ENCODE peak calls at places on chromosome 4, in five cellular contexts. F is endothelial cell, X is astrocyte of the spinal cord, W is HFF-Myc, O is upper lobe of right lung. J is an unnamed sample.
A peak's percentile ranks its signal among the peaks of the same experiment; 100 is the strongest.

GRCh38 chr4:148834804-148835598 is 392.8 kb upstream of the NR3C2 start:
- DNase-seq in F (no peak), X (peak; percentile 36), W (no peak), O (peak; percentile 72), J (no peak)

GRCh38 chr4:182227611-182228010 is 15.6 kb upstream of the TENM3 start:
- DNase-seq in F (no peak), X (no peak), W (no peak), O (no peak), J (peak; percentile 29)

GRCh38 chr4:985123-985830 is 1.6 kb upstream of the IDUA start:
- DNase-seq in F (peak; percentile 67), X (no peak), W (no peak), O (peak; percentile 94), J (no peak)

GRCh38 chr4:184459413-184459812 is 14.9 kb downstream of the IRF2 start:
- DNase-seq in F (no peak), X (peak; percentile 44), W (no peak), O (no peak), J (no peak)

GRCh38 chr4:181890031-181890430 is 353.2 kb upstream of the TENM3 start:
- DNase-seq in F (no peak), X (no peak), W (no peak), O (no peak), J (no peak)

GRCh38 chr4:53196872-53197759 is 168.7 kb downstream of the SCFD2 start:
- DNase-seq in F (no peak), X (peak; percentile 90), W (peak; percentile 85), O (no peak), J (no peak)

GRCh38 chr4:39062094-39062493 is at the start of gene KLHL5:
- DNase-seq in F (no peak), X (peak; percentile 41), W (no peak), O (no peak), J (no peak)

GRCh38 chr4:153533387-153533786 is 67.2 kb downstream of the TMEM131L start:
- DNase-seq in F (no peak), X (no peak), W (no peak), O (no peak), J (peak; percentile 24)

GRCh38 chr4:56743550-56743949 is 62.5 kb upstream of the HOPX start:
- DNase-seq in F (no peak), X (no peak), W (no peak), O (no peak), J (no peak)

GRCh38 chr4:123554819-123555499 is 158.4 kb downstream of the SPRY1 start:
- DNase-seq in F (no peak), X (no peak), W (no peak), O (no peak), J (no peak)

GRCh38 chr4:159227378-159227777 is 124.5 kb downstream of the RAPGEF2 start:
- DNase-seq in F (no peak), X (no peak), W (no peak), O (no peak), J (no peak)

GRCh38 chr4:961651-962230 is 11.6 kb downstream of the DGKQ start:
- DNase-seq in F (no peak), X (no peak), W (no peak), O (no peak), J (no peak)

GRCh38 chr4:156291317-156291716 is 337.7 kb upstream of the CTSO start:
- DNase-seq in F (no peak), X (peak; percentile 49), W (no peak), O (no peak), J (no peak)

GRCh38 chr4:119025440-119025839 is 110.2 kb upstream of the MYOZ2 start:
- DNase-seq in F (no peak), X (peak; percentile 47), W (no peak), O (peak; percentile 63), J (no peak)

GRCh38 chr4:182242793-182243192 is 409 bp upstream of the TENM3 start:
- DNase-seq in F (no peak), X (peak; percentile 47), W (no peak), O (no peak), J (no peak)

GRCh38 chr4:123291329-123291728 is 105.3 kb upstream of the SPRY1 start:
- DNase-seq in F (no peak), X (peak; percentile 24), W (no peak), O (no peak), J (no peak)

GRCh38 chr4:2862528-2862927 is 18.9 kb downstream of the ADD1 start:
- DNase-seq in F (no peak), X (peak; percentile 30), W (no peak), O (no peak), J (no peak)

GRCh38 chr4:118012142-118012541 is 22.1 kb upstream of the NDST3 start:
- DNase-seq in F (no peak), X (peak; percentile 1), W (no peak), O (no peak), J (no peak)

GRCh38 chr4:121736735-121737351 is 28.1 kb downstream of the SMIM43 start:
- DNase-seq in F (peak; percentile 48), X (peak; percentile 69), W (peak; percentile 36), O (no peak), J (no peak)

GRCh38 chr4:8905236-8905772 is 33.7 kb upstream of the HMX1 start:
- DNase-seq in F (no peak), X (no peak), W (no peak), O (peak; percentile 34), J (no peak)

GRCh38 chr4:116015062-116015461 is 901.6 kb upstream of the NDST4 start:
- DNase-seq in F (no peak), X (no peak), W (no peak), O (no peak), J (no peak)

GRCh38 chr4:89797117-89797516 is 39.8 kb downstream of the SNCA start:
- DNase-seq in F (no peak), X (peak; percentile 82), W (peak; percentile 12), O (no peak), J (no peak)

GRCh38 chr4:181528570-181529184 is 714.5 kb upstream of the TENM3 start:
- DNase-seq in F (peak; percentile 93), X (peak; percentile 75), W (peak; percentile 17), O (peak; percentile 74), J (no peak)

GRCh38 chr4:67779631-67780030 is 25.4 kb upstream of the GNRHR start:
- DNase-seq in F (no peak), X (peak; percentile 17), W (no peak), O (no peak), J (no peak)

GRCh38 chr4:180695851-180696250 is 1547.4 kb upstream of the TENM3 start:
- DNase-seq in F (no peak), X (peak; percentile 92), W (no peak), O (no peak), J (no peak)

GRCh38 chr4:30828290-30828926 is 108.2 kb downstream of the PCDH7 start:
- DNase-seq in F (no peak), X (peak; percentile 67), W (no peak), O (no peak), J (no peak)

GRCh38 chr4:169720529-169720928 is 37.2 kb downstream of the HPF1 start:
- DNase-seq in F (no peak), X (no peak), W (no peak), O (no peak), J (no peak)

GRCh38 chr4:176400816-176401461 is 81.2 kb downstream of the SPCS3 start:
- DNase-seq in F (no peak), X (peak; percentile 83), W (peak; percentile 17), O (no peak), J (no peak)

GRCh38 chr4:159904906-159905305 is 802.0 kb downstream of the RAPGEF2 start:
- DNase-seq in F (no peak), X (no peak), W (no peak), O (no peak), J (no peak)

GRCh38 chr4:67881226-67881625 is 2.6 kb downstream of the TMPRSS11D start:
- DNase-seq in F (no peak), X (no peak), W (no peak), O (no peak), J (no peak)

GRCh38 chr4:155603360-155603891 is 63.2 kb upstream of the GUCY1A1 start:
- DNase-seq in F (no peak), X (no peak), W (no peak), O (no peak), J (no peak)

GRCh38 chr4:139656614-139657486 is 8.8 kb upstream of the MGST2 start:
- DNase-seq in F (peak; percentile 67), X (peak; percentile 79), W (no peak), O (peak; percentile 68), J (no peak)

GRCh38 chr4:3790006-3790561 is 23.9 kb downstream of the ADRA2C start:
- DNase-seq in F (no peak), X (no peak), W (no peak), O (no peak), J (no peak)

GRCh38 chr4:94711635-94712034 is 46.1 kb upstream of the BMPR1B start:
- DNase-seq in F (no peak), X (peak; percentile 56), W (no peak), O (no peak), J (no peak)

GRCh38 chr4:184514121-184514988 is 40.0 kb upstream of the IRF2 start:
- DNase-seq in F (no peak), X (peak; percentile 86), W (peak; percentile 31), O (peak; percentile 70), J (peak; percentile 93)

DNA sequence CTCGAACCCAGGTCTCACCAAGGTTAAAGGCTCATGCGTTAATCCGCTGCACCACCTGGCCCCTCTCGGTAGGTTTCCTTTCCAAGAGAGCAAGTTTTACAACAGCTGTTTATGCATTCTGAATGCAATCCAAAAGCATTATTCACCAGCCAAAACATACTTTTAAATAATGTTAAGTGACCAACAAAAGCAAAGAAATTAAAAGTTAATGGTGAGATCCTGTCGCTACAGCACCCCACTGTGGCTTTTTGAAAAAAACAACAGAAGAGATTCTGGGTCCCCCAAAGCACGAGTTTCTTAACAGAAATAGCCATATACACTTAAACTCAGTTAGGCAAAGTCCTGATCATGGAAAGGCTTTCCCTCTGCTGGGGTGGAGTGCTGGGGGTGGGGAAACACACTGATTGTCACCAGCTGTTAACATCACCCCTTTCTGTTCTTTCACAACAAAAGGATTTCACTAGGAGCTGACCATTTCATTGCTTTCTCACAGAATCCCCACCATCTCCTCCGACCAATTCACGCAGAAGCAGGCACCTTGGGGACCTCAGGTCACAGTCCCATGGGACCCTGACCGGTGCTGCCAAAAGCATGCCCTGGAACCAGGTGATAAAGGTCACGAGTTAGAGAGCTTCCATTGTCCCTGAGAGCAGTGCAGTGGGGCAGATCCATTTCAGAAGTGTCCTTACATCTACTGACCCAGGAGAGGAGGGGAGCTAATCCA is 51.2 kb downstream of the ZNF827 start:
- DNase-seq in F (no peak), X (peak; percentile 77), W (peak; percentile 33), O (no peak), J (no peak)
- TF ChIP-seq CTCF in F (no peak), X (no peak), W (peak; percentile 5), O (no peak), J (peak; percentile 5)

GRCh38 chr4:24196785-24197184 is 306.9 kb upstream of the PPARGC1A start:
- DNase-seq in F (no peak), X (no peak), W (no peak), O (no peak), J (no peak)
- TF ChIP-seq CTCF in F (no peak), X (no peak), W (no peak), O (no peak), J (no peak)

GRCh38 chr4:127124919-127125318 is 507.8 kb upstream of the INTU start:
- DNase-seq in F (no peak), X (peak; percentile 36), W (no peak), O (no peak), J (no peak)
- TF ChIP-seq CTCF in F (no peak), X (peak; percentile 43), W (no peak), O (no peak), J (no peak)

DNA sequence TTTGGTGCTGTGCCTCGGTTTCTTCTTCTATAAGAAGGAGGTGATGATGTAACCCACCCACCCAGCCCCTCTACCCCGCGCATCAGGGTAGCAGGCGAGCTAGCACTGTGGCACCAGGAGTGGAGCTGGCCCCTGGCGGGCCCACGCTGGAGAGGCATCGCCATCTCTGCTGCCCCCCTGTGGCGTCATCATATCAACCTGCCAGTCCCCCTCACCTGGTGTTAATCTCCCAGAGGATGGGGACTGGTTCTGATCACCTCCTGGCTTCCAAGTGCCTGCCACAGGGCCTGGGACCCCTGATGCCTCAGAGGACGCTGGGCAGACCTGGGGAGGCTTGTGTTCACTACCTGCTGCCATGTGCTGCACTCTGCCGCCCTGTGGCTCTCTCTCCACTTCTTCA is 6.3 kb upstream of the SORCS2 start:
- DNase-seq in F (peak; percentile 64), X (no peak), W (no peak), O (peak; percentile 59), J (no peak)
- TF ChIP-seq CTCF in F (peak; percentile 41), X (no peak), W (peak; percentile 18), O (no peak), J (peak; percentile 11)

J was measured in esophagus muscularis mucosa.